ENCODE peak calls at places on chromosome X, in four cellular contexts. One of them, this sample, is unnamed.

GRCh38 chrX:7068939-7069367 is 78.6 kb upstream of the STS start:
- DNase-seq in NCI-H1417: peak
- DNase-seq in stimulated activated naive CD8-positive, alpha-beta T cell treated with anti-CD3 and anti-CD28 coated beads, Interleukin-15, Interleukin-2, amounts not matched to agents 100 U/mL and 50 U/mL, for 24 hours: peak
- DNase-seq in brain microvascular endothelial cell: peak
- DNase-seq in this sample: no peak

GRCh38 chrX:128699716-128700285 is 647.6 kb upstream of the ACTRT1 start:
- DNase-seq in brain microvascular endothelial cell: no peak
- DNase-seq in NCI-H1417: peak
- DNase-seq in stimulated activated naive CD8-positive, alpha-beta T cell treated with anti-CD3 and anti-CD28 coated beads, Interleukin-15, Interleukin-2, amounts not matched to agents 100 U/mL and 50 U/mL, for 24 hours: no peak
- DNase-seq in this sample: no peak

GRCh38 chrX:18931972-18932371 is 51.9 kb downstream of the PHKA2 start:
- DNase-seq in brain microvascular endothelial cell: peak
- DNase-seq in stimulated activated naive CD8-positive, alpha-beta T cell treated with anti-CD3 and anti-CD28 coated beads, Interleukin-15, Interleukin-2, amounts not matched to agents 100 U/mL and 50 U/mL, for 24 hours: no peak
- DNase-seq in NCI-H1417: peak
- DNase-seq in this sample: no peak

GRCh38 chrX:108610141-108610540 is 126.2 kb downstream of the IRS4 start:
- DNase-seq in stimulated activated naive CD8-positive, alpha-beta T cell treated with anti-CD3 and anti-CD28 coated beads, Interleukin-15, Interleukin-2, amounts not matched to agents 100 U/mL and 50 U/mL, for 24 hours: no peak
- DNase-seq in brain microvascular endothelial cell: no peak
- DNase-seq in NCI-H1417: no peak
- DNase-seq in this sample: no peak

GRCh38 chrX:33188881-33189280 is 22.5 kb downstream of the DMD start:
- DNase-seq in brain microvascular endothelial cell: no peak
- DNase-seq in stimulated activated naive CD8-positive, alpha-beta T cell treated with anti-CD3 and anti-CD28 coated beads, Interleukin-15, Interleukin-2, amounts not matched to agents 100 U/mL and 50 U/mL, for 24 hours: no peak
- DNase-seq in NCI-H1417: no peak
- DNase-seq in this sample: no peak

GRCh38 chrX:14717949-14718348 is 154.9 kb downstream of the FANCB start:
- DNase-seq in NCI-H1417: no peak
- DNase-seq in brain microvascular endothelial cell: no peak
- DNase-seq in stimulated activated naive CD8-positive, alpha-beta T cell treated with anti-CD3 and anti-CD28 coated beads, Interleukin-15, Interleukin-2, amounts not matched to agents 100 U/mL and 50 U/mL, for 24 hours: no peak
- DNase-seq in this sample: no peak

GRCh38 chrX:19270727-19271126 is 73.0 kb upstream of the PDHA1 start:
- DNase-seq in stimulated activated naive CD8-positive, alpha-beta T cell treated with anti-CD3 and anti-CD28 coated beads, Interleukin-15, Interleukin-2, amounts not matched to agents 100 U/mL and 50 U/mL, for 24 hours: no peak
- DNase-seq in brain microvascular endothelial cell: no peak
- DNase-seq in NCI-H1417: no peak
- DNase-seq in this sample: no peak

GRCh38 chrX:1452497-1453389 is at the start of gene ASMTL:
- DNase-seq in stimulated activated naive CD8-positive, alpha-beta T cell treated with anti-CD3 and anti-CD28 coated beads, Interleukin-15, Interleukin-2, amounts not matched to agents 100 U/mL and 50 U/mL, for 24 hours: peak
- DNase-seq in brain microvascular endothelial cell: peak
- DNase-seq in NCI-H1417: no peak
- DNase-seq in this sample: peak

GRCh38 chrX:23504895-23505294 is 162.4 kb upstream of the PRDX4 start:
- DNase-seq in stimulated activated naive CD8-positive, alpha-beta T cell treated with anti-CD3 and anti-CD28 coated beads, Interleukin-15, Interleukin-2, amounts not matched to agents 100 U/mL and 50 U/mL, for 24 hours: no peak
- DNase-seq in brain microvascular endothelial cell: no peak
- DNase-seq in NCI-H1417: no peak
- DNase-seq in this sample: no peak

GRCh38 chrX:23317799-23318724 is 16.6 kb upstream of the PTCHD1 start:
- DNase-seq in stimulated activated naive CD8-positive, alpha-beta T cell treated with anti-CD3 and anti-CD28 coated beads, Interleukin-15, Interleukin-2, amounts not matched to agents 100 U/mL and 50 U/mL, for 24 hours: peak
- DNase-seq in brain microvascular endothelial cell: peak
- DNase-seq in NCI-H1417: peak
- DNase-seq in this sample: no peak

GRCh38 chrX:31656013-31656412 is 584.2 kb upstream of the FTHL17 start:
- DNase-seq in stimulated activated naive CD8-positive, alpha-beta T cell treated with anti-CD3 and anti-CD28 coated beads, Interleukin-15, Interleukin-2, amounts not matched to agents 100 U/mL and 50 U/mL, for 24 hours: no peak
- DNase-seq in NCI-H1417: no peak
- DNase-seq in brain microvascular endothelial cell: peak
- DNase-seq in this sample: no peak

GRCh38 chrX:103640401-103641155 is 11.8 kb downstream of the TCEAL1 start:
- DNase-seq in stimulated activated naive CD8-positive, alpha-beta T cell treated with anti-CD3 and anti-CD28 coated beads, Interleukin-15, Interleukin-2, amounts not matched to agents 100 U/mL and 50 U/mL, for 24 hours: no peak
- DNase-seq in brain microvascular endothelial cell: no peak
- DNase-seq in NCI-H1417: no peak
- DNase-seq in this sample: no peak

GRCh38 chrX:151153086-151153485 is 23.3 kb upstream of the GPR50 start:
- DNase-seq in stimulated activated naive CD8-positive, alpha-beta T cell treated with anti-CD3 and anti-CD28 coated beads, Interleukin-15, Interleukin-2, amounts not matched to agents 100 U/mL and 50 U/mL, for 24 hours: no peak
- DNase-seq in NCI-H1417: peak
- DNase-seq in brain microvascular endothelial cell: peak
- DNase-seq in this sample: no peak

GRCh38 chrX:17710836-17711235 is 26.5 kb upstream of the SCML1 start:
- DNase-seq in NCI-H1417: no peak
- DNase-seq in brain microvascular endothelial cell: no peak
- DNase-seq in stimulated activated naive CD8-positive, alpha-beta T cell treated with anti-CD3 and anti-CD28 coated beads, Interleukin-15, Interleukin-2, amounts not matched to agents 100 U/mL and 50 U/mL, for 24 hours: no peak
- DNase-seq in this sample: no peak

GRCh38 chrX:122184791-122185190 is 999.3 kb upstream of the GRIA3 start:
- DNase-seq in stimulated activated naive CD8-positive, alpha-beta T cell treated with anti-CD3 and anti-CD28 coated beads, Interleukin-15, Interleukin-2, amounts not matched to agents 100 U/mL and 50 U/mL, for 24 hours: no peak
- DNase-seq in brain microvascular endothelial cell: no peak
- DNase-seq in NCI-H1417: no peak
- DNase-seq in this sample: no peak

GRCh38 chrX:70421618-70422017 is 1.5 kb upstream of the GDPD2 start:
- DNase-seq in stimulated activated naive CD8-positive, alpha-beta T cell treated with anti-CD3 and anti-CD28 coated beads, Interleukin-15, Interleukin-2, amounts not matched to agents 100 U/mL and 50 U/mL, for 24 hours: no peak
- DNase-seq in brain microvascular endothelial cell: no peak
- DNase-seq in NCI-H1417: no peak
- DNase-seq in this sample: no peak

GRCh38 chrX:149010899-149011224 is 494.2 kb downstream of the IDS start:
- DNase-seq in stimulated activated naive CD8-positive, alpha-beta T cell treated with anti-CD3 and anti-CD28 coated beads, Interleukin-15, Interleukin-2, amounts not matched to agents 100 U/mL and 50 U/mL, for 24 hours: no peak
- DNase-seq in brain microvascular endothelial cell: no peak
- DNase-seq in NCI-H1417: no peak
- DNase-seq in this sample: no peak

GRCh38 chrX:108168961-108169740 is 77.6 kb downstream of the ATG4A start:
- DNase-seq in NCI-H1417: no peak
- DNase-seq in brain microvascular endothelial cell: no peak
- DNase-seq in stimulated activated naive CD8-positive, alpha-beta T cell treated with anti-CD3 and anti-CD28 coated beads, Interleukin-15, Interleukin-2, amounts not matched to agents 100 U/mL and 50 U/mL, for 24 hours: no peak
- DNase-seq in this sample: no peak

GRCh38 chrX:49165901-49166881 is 3.6 kb downstream of the MAGIX start:
- DNase-seq in stimulated activated naive CD8-positive, alpha-beta T cell treated with anti-CD3 and anti-CD28 coated beads, Interleukin-15, Interleukin-2, amounts not matched to agents 100 U/mL and 50 U/mL, for 24 hours: peak
- DNase-seq in NCI-H1417: peak
- DNase-seq in brain microvascular endothelial cell: peak
- DNase-seq in this sample: peak

GRCh38 chrX:72201836-72202536 is 20.4 kb downstream of the PIN4 start:
- DNase-seq in stimulated activated naive CD8-positive, alpha-beta T cell treated with anti-CD3 and anti-CD28 coated beads, Interleukin-15, Interleukin-2, amounts not matched to agents 100 U/mL and 50 U/mL, for 24 hours: no peak
- DNase-seq in brain microvascular endothelial cell: peak
- DNase-seq in NCI-H1417: no peak
- DNase-seq in this sample: no peak

GRCh38 chrX:150476183-150476699 is 92.2 kb upstream of the MTM1 start:
- DNase-seq in NCI-H1417: no peak
- DNase-seq in brain microvascular endothelial cell: no peak
- DNase-seq in stimulated activated naive CD8-positive, alpha-beta T cell treated with anti-CD3 and anti-CD28 coated beads, Interleukin-15, Interleukin-2, amounts not matched to agents 100 U/mL and 50 U/mL, for 24 hours: no peak
- DNase-seq in this sample: no peak

GRCh38 chrX:46758163-46758955 is 559 bp downstream of the SLC9A7 start:
- DNase-seq in NCI-H1417: peak
- DNase-seq in brain microvascular endothelial cell: no peak
- DNase-seq in stimulated activated naive CD8-positive, alpha-beta T cell treated with anti-CD3 and anti-CD28 coated beads, Interleukin-15, Interleukin-2, amounts not matched to agents 100 U/mL and 50 U/mL, for 24 hours: peak
- DNase-seq in this sample: peak

GRCh38 chrX:13697440-13697839 is 8.5 kb downstream of the RAB9A start:
- DNase-seq in NCI-H1417: no peak
- DNase-seq in brain microvascular endothelial cell: no peak
- DNase-seq in stimulated activated naive CD8-positive, alpha-beta T cell treated with anti-CD3 and anti-CD28 coated beads, Interleukin-15, Interleukin-2, amounts not matched to agents 100 U/mL and 50 U/mL, for 24 hours: no peak
- DNase-seq in this sample: no peak

GRCh38 chrX:14700982-14701381 is 171.6 kb downstream of the GLRA2 start:
- DNase-seq in stimulated activated naive CD8-positive, alpha-beta T cell treated with anti-CD3 and anti-CD28 coated beads, Interleukin-15, Interleukin-2, amounts not matched to agents 100 U/mL and 50 U/mL, for 24 hours: no peak
- DNase-seq in brain microvascular endothelial cell: no peak
- DNase-seq in NCI-H1417: no peak
- DNase-seq in this sample: no peak

GRCh38 chrX:50814701-50815476 is 895 bp upstream of the SHROOM4 start:
- DNase-seq in NCI-H1417: no peak
- DNase-seq in brain microvascular endothelial cell: no peak
- DNase-seq in stimulated activated naive CD8-positive, alpha-beta T cell treated with anti-CD3 and anti-CD28 coated beads, Interleukin-15, Interleukin-2, amounts not matched to agents 100 U/mL and 50 U/mL, for 24 hours: no peak
- DNase-seq in this sample: no peak

GRCh38 chrX:101973066-101973465 is 41.2 kb upstream of the ZMAT1 start:
- DNase-seq in brain microvascular endothelial cell: no peak
- DNase-seq in NCI-H1417: no peak
- DNase-seq in stimulated activated naive CD8-positive, alpha-beta T cell treated with anti-CD3 and anti-CD28 coated beads, Interleukin-15, Interleukin-2, amounts not matched to agents 100 U/mL and 50 U/mL, for 24 hours: no peak
- DNase-seq in this sample: no peak

GRCh38 chrX:15718283-15718970 is 19.6 kb upstream of the CA5B start:
- DNase-seq in brain microvascular endothelial cell: no peak
- DNase-seq in NCI-H1417: no peak
- DNase-seq in stimulated activated naive CD8-positive, alpha-beta T cell treated with anti-CD3 and anti-CD28 coated beads, Interleukin-15, Interleukin-2, amounts not matched to agents 100 U/mL and 50 U/mL, for 24 hours: no peak
- DNase-seq in this sample: no peak

GRCh38 chrX:41906515-41907165 is 16.7 kb downstream of the CASK start:
- DNase-seq in NCI-H1417: no peak
- DNase-seq in brain microvascular endothelial cell: no peak
- DNase-seq in stimulated activated naive CD8-positive, alpha-beta T cell treated with anti-CD3 and anti-CD28 coated beads, Interleukin-15, Interleukin-2, amounts not matched to agents 100 U/mL and 50 U/mL, for 24 hours: peak
- DNase-seq in this sample: no peak

GRCh38 chrX:151543706-151544105 is 19.8 kb upstream of the PASD1 start:
- DNase-seq in NCI-H1417: no peak
- DNase-seq in brain microvascular endothelial cell: no peak
- DNase-seq in stimulated activated naive CD8-positive, alpha-beta T cell treated with anti-CD3 and anti-CD28 coated beads, Interleukin-15, Interleukin-2, amounts not matched to agents 100 U/mL and 50 U/mL, for 24 hours: no peak
- DNase-seq in this sample: no peak

GRCh38 chrX:320126-320783 is 1.7 kb upstream of the GTPBP6 start:
- DNase-seq in brain microvascular endothelial cell: no peak
- DNase-seq in NCI-H1417: no peak
- DNase-seq in stimulated activated naive CD8-positive, alpha-beta T cell treated with anti-CD3 and anti-CD28 coated beads, Interleukin-15, Interleukin-2, amounts not matched to agents 100 U/mL and 50 U/mL, for 24 hours: no peak
- DNase-seq in this sample: no peak

GRCh38 chrX:10350991-10351390 is 194.2 kb downstream of the CLCN4 start:
- DNase-seq in brain microvascular endothelial cell: peak
- DNase-seq in NCI-H1417: no peak
- DNase-seq in stimulated activated naive CD8-positive, alpha-beta T cell treated with anti-CD3 and anti-CD28 coated beads, Interleukin-15, Interleukin-2, amounts not matched to agents 100 U/mL and 50 U/mL, for 24 hours: no peak
- DNase-seq in this sample: no peak

GRCh38 chrX:150647331-150647730 is 45.9 kb upstream of the MTMR1 start:
- DNase-seq in NCI-H1417: no peak
- DNase-seq in stimulated activated naive CD8-positive, alpha-beta T cell treated with anti-CD3 and anti-CD28 coated beads, Interleukin-15, Interleukin-2, amounts not matched to agents 100 U/mL and 50 U/mL, for 24 hours: no peak
- DNase-seq in brain microvascular endothelial cell: no peak
- DNase-seq in this sample: no peak

GRCh38 chrX:129593137-129593536 is 53.1 kb downstream of the OCRL start:
- DNase-seq in stimulated activated naive CD8-positive, alpha-beta T cell treated with anti-CD3 and anti-CD28 coated beads, Interleukin-15, Interleukin-2, amounts not matched to agents 100 U/mL and 50 U/mL, for 24 hours: no peak
- DNase-seq in brain microvascular endothelial cell: no peak
- DNase-seq in NCI-H1417: no peak
- DNase-seq in this sample: no peak

GRCh38 chrX:51694254-51694653 is 11.6 kb upstream of the CENPVL2 start:
- DNase-seq in stimulated activated naive CD8-positive, alpha-beta T cell treated with anti-CD3 and anti-CD28 coated beads, Interleukin-15, Interleukin-2, amounts not matched to agents 100 U/mL and 50 U/mL, for 24 hours: no peak
- DNase-seq in brain microvascular endothelial cell: no peak
- DNase-seq in NCI-H1417: no peak
- DNase-seq in this sample: no peak

GRCh38 chrX:38664285-38664684 is 102.9 kb downstream of the TSPAN7 start:
- DNase-seq in brain microvascular endothelial cell: peak
- DNase-seq in NCI-H1417: peak
- DNase-seq in stimulated activated naive CD8-positive, alpha-beta T cell treated with anti-CD3 and anti-CD28 coated beads, Interleukin-15, Interleukin-2, amounts not matched to agents 100 U/mL and 50 U/mL, for 24 hours: no peak
- DNase-seq in this sample: no peak

GRCh38 chrX:129650821-129651510 is 3.8 kb downstream of the APLN start:
- DNase-seq in stimulated activated naive CD8-positive, alpha-beta T cell treated with anti-CD3 and anti-CD28 coated beads, Interleukin-15, Interleukin-2, amounts not matched to agents 100 U/mL and 50 U/mL, for 24 hours: no peak
- DNase-seq in NCI-H1417: no peak
- DNase-seq in brain microvascular endothelial cell: no peak
- DNase-seq in this sample: no peak

GRCh38 chrX:153967536-153968214 is 3.9 kb downstream of the HCFC1 start:
- DNase-seq in NCI-H1417: no peak
- DNase-seq in brain microvascular endothelial cell: no peak
- DNase-seq in stimulated activated naive CD8-positive, alpha-beta T cell treated with anti-CD3 and anti-CD28 coated beads, Interleukin-15, Interleukin-2, amounts not matched to agents 100 U/mL and 50 U/mL, for 24 hours: peak
- DNase-seq in this sample: no peak

GRCh38 chrX:37509349-37509748 is 62.1 kb upstream of the LANCL3 start:
- DNase-seq in stimulated activated naive CD8-positive, alpha-beta T cell treated with anti-CD3 and anti-CD28 coated beads, Interleukin-15, Interleukin-2, amounts not matched to agents 100 U/mL and 50 U/mL, for 24 hours: no peak
- DNase-seq in brain microvascular endothelial cell: peak
- DNase-seq in NCI-H1417: peak
- DNase-seq in this sample: no peak

GRCh38 chrX:123924181-123924580 is 37.3 kb upstream of the STAG2 start:
- DNase-seq in stimulated activated naive CD8-positive, alpha-beta T cell treated with anti-CD3 and anti-CD28 coated beads, Interleukin-15, Interleukin-2, amounts not matched to agents 100 U/mL and 50 U/mL, for 24 hours: no peak
- DNase-seq in brain microvascular endothelial cell: no peak
- DNase-seq in NCI-H1417: no peak
- DNase-seq in this sample: no peak

GRCh38 chrX:55127692-55128091 is 38.9 kb downstream of the PAGE2 start:
- DNase-seq in brain microvascular endothelial cell: no peak
- DNase-seq in NCI-H1417: peak
- DNase-seq in stimulated activated naive CD8-positive, alpha-beta T cell treated with anti-CD3 and anti-CD28 coated beads, Interleukin-15, Interleukin-2, amounts not matched to agents 100 U/mL and 50 U/mL, for 24 hours: no peak
- DNase-seq in this sample: no peak